ENCODE peak calls at places on chromosomes 4 and X, in four cellular contexts. I is WTC11, U is K562, T is HepG2. G is an unnamed sample.

GRCh38 chrX:46298821-46299220 is 246.4 kb downstream of the ZNF674 start:
- DNase-seq in I (no peak), U (no peak), T (no peak), G (no peak)

GRCh38 chr4:2424581-2424980 is 5.8 kb downstream of the CFAP99 start:
- DNase-seq in T (no peak), I (no peak), U (no peak), G (no peak)

GRCh38 chr4:15349965-15350364 is 77.9 kb upstream of the C1QTNF7 start:
- DNase-seq in I (no peak), T (no peak), U (no peak), G (no peak)

GRCh38 chrX:48826135-48826875 is at the start of gene ERAS:
- DNase-seq in U (no peak), I (no peak), T (no peak), G (no peak)

GRCh38 chrX:31199051-31199769 is 127.4 kb upstream of the FTHL17 start:
- DNase-seq in U (no peak), I (no peak), T (no peak), G (no peak)

GRCh38 chr4:37726666-37727065 is 40.5 kb upstream of the RELL1 start:
- DNase-seq in U (no peak), T (no peak), I (no peak), G (no peak)

GRCh38 chr4:63937961-63938360 is 471.3 kb downstream of the TECRL start:
- DNase-seq in T (no peak), U (no peak), I (no peak), G (no peak)

GRCh38 chr4:108830509-108831244 is 67.8 kb upstream of the ETNPPL start:
- DNase-seq in T (no peak), I (no peak), U (peak), G (no peak)

GRCh38 chrX:48802813-48803261 is 970 bp downstream of the HDAC6 start:
- DNase-seq in U (no peak), I (no peak), T (no peak), G (no peak)

GRCh38 chr4:85677286-85677685 is 202.3 kb downstream of the ARHGAP24 start:
- DNase-seq in U (peak), I (no peak), T (no peak), G (no peak)

GRCh38 chr4:16757080-16757521 is 141.3 kb downstream of the LDB2 start:
- DNase-seq in T (no peak), I (no peak), U (no peak), G (no peak)

GRCh38 chrX:129779747-129780146 is at the start of gene SASH3:
- DNase-seq in I (no peak), T (no peak), U (no peak), G (no peak)

GRCh38 chr4:85725727-85726170 is 250.8 kb downstream of the ARHGAP24 start:
- DNase-seq in I (no peak), T (no peak), U (peak), G (peak)

GRCh38 chr4:91502365-91502764 is 801.4 kb upstream of the GRID2 start:
- DNase-seq in T (peak), I (no peak), U (no peak), G (no peak)

GRCh38 chr4:20249333-20249732 is 2.4 kb upstream of the SLIT2 start:
- DNase-seq in I (no peak), T (no peak), U (no peak), G (no peak)
- TF ChIP-seq CBFB in I (no peak), T (no peak), U (no peak), G (no peak)

GRCh38 chr4:113327513-113327912 is 278.1 kb downstream of the ANK2 start:
- DNase-seq in T (no peak), I (no peak), U (no peak), G (no peak)

GRCh38 chr4:113331811-113332210 is 282.4 kb downstream of the ANK2 start:
- DNase-seq in I (peak), U (no peak), T (no peak), G (no peak)

GRCh38 chr4:113332701-113333100 is 283.2 kb downstream of the ANK2 start:
- DNase-seq in T (no peak), U (no peak), I (no peak), G (no peak)

GRCh38 chr4:113328514-113328913 is 279.1 kb downstream of the ANK2 start:
- DNase-seq in U (peak), I (peak), T (peak), G (no peak)

GRCh38 chr4:113330200-113330599 is 280.7 kb downstream of the ANK2 start:
- DNase-seq in U (no peak), I (no peak), T (no peak), G (no peak)
- TF ChIP-seq CBFB in U (no peak), I (no peak), T (no peak), G (no peak)

GRCh38 chr4:93751410-93751809 is 77.1 kb upstream of the ATOH1 start:
- DNase-seq in I (no peak), U (no peak), T (no peak), G (no peak)
- TF ChIP-seq CBFB in I (no peak), U (no peak), T (no peak), G (no peak)

GRCh38 chr4:73259552-73260140 is 1.0 kb upstream of the ANKRD17 start:
- DNase-seq in T (peak), I (no peak), U (peak), G (no peak)
- TF ChIP-seq CBFB in T (no peak), I (no peak), U (no peak), G (no peak)